ENCODE peak calls at places on chromosome 3, in eight cellular contexts. A, V, B, U, H, N, X and C are unnamed samples.
A peak's percentile ranks its signal among the peaks of the same experiment; 100 is the strongest.

GRCh38 chr3:28972921-28973320 is 307.9 kb upstream of the RBMS3 start:
- DNase-seq in U (no peak), V (no peak), B (no peak), A (no peak), X (peak; percentile 26), N (no peak), H (peak; percentile 32), C (no peak)

GRCh38 chr3:13040381-13041074 is 32.7 kb downstream of the IQSEC1 start:
- DNase-seq in A (no peak), H (no peak), X (no peak), U (no peak), B (no peak), V (no peak), N (no peak), C (no peak)

GRCh38 chr3:180253283-180253682 is 216.5 kb upstream of the PEX5L start:
- DNase-seq in A (no peak), X (peak; percentile 66), V (peak; percentile 8), N (no peak), H (no peak), U (no peak), B (no peak), C (no peak)

GRCh38 chr3:41579861-41580260 is 380.6 kb downstream of the CTNNB1 start:
- DNase-seq in X (no peak), B (no peak), H (no peak), V (no peak), U (no peak), N (no peak), A (no peak), C (no peak)

GRCh38 chr3:112086857-112087524 is 802 bp downstream of the C3orf52 start:
- DNase-seq in U (no peak), A (no peak), N (no peak), H (no peak), V (no peak), B (no peak), X (peak; percentile 82), C (no peak)

GRCh38 chr3:17469954-17470353 is 272.5 kb downstream of the TBC1D5 start:
- DNase-seq in U (no peak), B (no peak), A (no peak), N (no peak), H (no peak), X (no peak), V (no peak), C (no peak)

GRCh38 chr3:108862865-108863798 is 40.5 kb downstream of the TRAT1 start:
- DNase-seq in X (peak; percentile 76), V (peak; percentile 3), B (no peak), N (no peak), H (peak; percentile 79), A (peak; percentile 14), U (no peak), C (no peak)

GRCh38 chr3:81968628-81969027 is 207.2 kb upstream of the GBE1 start:
- DNase-seq in B (no peak), H (no peak), V (no peak), U (no peak), X (no peak), A (no peak), N (no peak), C (no peak)

GRCh38 chr3:170745211-170745718 is 124.7 kb downstream of the RPL22L1 start:
- DNase-seq in N (no peak), U (no peak), V (no peak), A (peak; percentile 40), B (no peak), X (peak; percentile 75), H (peak; percentile 53), C (no peak)

GRCh38 chr3:3177861-3178497 is 1.5 kb downstream of the CRBN start:
- DNase-seq in U (no peak), V (no peak), A (no peak), B (no peak), N (no peak), H (no peak), X (no peak), C (no peak)

GRCh38 chr3:186258968-186259367 is 103.1 kb downstream of the DGKG start:
- DNase-seq in A (no peak), U (no peak), H (no peak), B (no peak), N (no peak), X (no peak), V (no peak), C (no peak)

DNA sequence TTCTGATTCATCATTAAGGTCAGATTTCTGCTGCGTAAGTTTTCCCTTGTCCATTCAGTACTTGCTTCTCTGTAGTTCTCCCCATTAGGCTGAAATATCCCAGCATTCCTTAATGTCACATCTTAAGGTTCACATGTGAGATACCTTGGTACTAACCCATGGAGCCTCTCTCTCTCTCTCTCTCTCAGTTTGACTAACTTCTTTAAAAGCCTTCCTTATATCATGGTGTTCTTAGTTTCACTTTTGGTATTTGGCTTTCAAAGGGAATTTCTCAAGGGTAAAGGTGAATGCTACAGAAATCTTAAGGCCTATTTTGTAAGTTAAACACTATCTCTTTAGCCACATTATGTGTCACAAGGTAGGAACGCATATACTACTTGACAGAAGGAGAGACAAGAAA is 427.3 kb upstream of the ZNF717 start:
- DNase-seq in B (no peak), N (no peak), X (no peak), A (no peak), V (no peak), H (no peak), U (no peak), C (no peak)
- TF ChIP-seq CTCF in B (no peak), N (no peak), X (no peak), A (no peak), V (no peak), H (no peak), U (no peak), C (no peak)

DNA sequence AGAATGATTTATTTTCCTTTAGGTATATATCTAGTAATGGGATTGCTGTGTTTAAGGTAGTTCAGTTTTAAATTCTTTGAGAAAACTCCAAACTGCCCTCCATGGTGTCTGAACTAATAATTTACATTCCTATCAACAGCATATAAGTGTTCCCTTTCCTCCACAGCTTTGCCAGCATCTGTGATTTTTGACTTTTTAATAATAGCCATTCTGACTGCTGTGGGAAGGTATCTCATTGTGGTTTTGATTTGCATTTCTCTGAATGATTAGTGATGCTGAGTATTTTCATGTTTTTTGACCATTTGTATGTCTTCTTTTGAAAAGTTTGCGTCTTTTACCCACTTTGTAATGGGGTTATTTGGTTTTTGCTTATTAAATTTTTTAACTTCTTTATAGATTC is 571.6 kb upstream of the CCDC54 start:
- DNase-seq in H (no peak), A (no peak), V (no peak), X (no peak), N (no peak), U (no peak), B (no peak), C (no peak)
- TF ChIP-seq CTCF in H (no peak), A (no peak), V (no peak), X (no peak), N (no peak), U (no peak), B (no peak), C (no peak)

GRCh38 chr3:67416703-67417102 is 237.7 kb downstream of the SUCLG2 start:
- DNase-seq in X (no peak), B (no peak), A (no peak), U (no peak), N (no peak), V (no peak), H (peak; percentile 13), C (no peak)
- TF ChIP-seq CTCF in X (peak; percentile 18), B (no peak), A (no peak), U (no peak), N (no peak), V (no peak), H (peak; percentile 42), C (no peak)

GRCh38 chr3:120652281-120652680 is 29.8 kb downstream of the HGD start:
- DNase-seq in V (no peak), U (no peak), H (no peak), X (no peak), A (no peak), B (no peak), N (no peak), C (no peak)

GRCh38 chr3:120652896-120653545 is 29.0 kb downstream of the HGD start:
- DNase-seq in B (no peak), A (no peak), X (no peak), H (no peak), V (no peak), N (no peak), U (no peak), C (no peak)

GRCh38 chr3:120648290-120648689 is 33.7 kb downstream of the HGD start:
- DNase-seq in X (no peak), A (no peak), H (no peak), N (no peak), U (no peak), B (no peak), V (no peak), C (no peak)

GRCh38 chr3:120646771-120647449 is 35.1 kb downstream of the HGD start:
- DNase-seq in X (no peak), V (no peak), B (no peak), H (no peak), A (no peak), N (no peak), U (no peak), C (no peak)

GRCh38 chr3:120649735-120650705 is 32.0 kb downstream of the HGD start:
- DNase-seq in V (no peak), U (no peak), A (no peak), H (no peak), N (no peak), B (no peak), X (no peak), C (no peak)
- TF ChIP-seq CTCF in V (no peak), U (no peak), A (no peak), H (no peak), N (no peak), B (no peak), X (no peak), C (no peak)

GRCh38 chr3:48899298-48899697 is 616 bp upstream of the SLC25A20 start:
- DNase-seq in N (no peak), A (no peak), H (no peak), B (no peak), V (no peak), X (no peak), U (no peak), C (no peak)

GRCh38 chr3:48896991-48897390 is 1.7 kb downstream of the SLC25A20 start:
- DNase-seq in N (no peak), H (no peak), V (no peak), B (no peak), U (no peak), A (no peak), X (no peak), C (no peak)

GRCh38 chr3:48898383-48899234 is at the start of gene SLC25A20:
- DNase-seq in U (peak; percentile 96), N (peak; percentile 47), V (peak; percentile 24), X (peak; percentile 86), B (peak; percentile 98), H (peak; percentile 81), A (peak; percentile 96), C (peak; percentile 89)

GRCh38 chr3:48897401-48898376 is 993 bp downstream of the SLC25A20 start:
- DNase-seq in N (no peak), H (no peak), A (peak; percentile 13), X (no peak), U (peak; percentile 36), B (no peak), V (no peak), C (no peak)
- TF ChIP-seq CTCF in N (no peak), H (no peak), A (no peak), X (no peak), U (no peak), B (no peak), V (no peak), C (no peak)

GRCh38 chr3:36871379-36872126 is 73.3 kb downstream of the TRANK1 start:
- DNase-seq in V (no peak), B (no peak), A (no peak), X (no peak), N (no peak), U (no peak), H (no peak), C (no peak)
- TF ChIP-seq CTCF in V (no peak), B (no peak), A (no peak), X (no peak), N (no peak), U (no peak), H (peak; percentile 2), C (no peak)